ENCODE peak calls at places on chromosomes 5 and 9, in six cellular contexts. C is pancreas, L is fibroblast of the aortic adventitia, F is GM12865, M is lower leg skin, S is right lobe of liver. P is an unnamed sample.

GRCh38 chr5:33969572-33970452 is 14.7 kb downstream of the SLC45A2 start:
- DNase-seq in M (no peak), L (peak; percentile 80), C (peak; percentile 49), F (peak; percentile 65), S (no peak), P (peak; percentile 64)

GRCh38 chr5:151257731-151258715 is 5.0 kb downstream of the GM2A start:
- DNase-seq in M (peak; percentile 79), L (no peak), C (no peak), S (no peak), F (peak; percentile 81), P (no peak)

GRCh38 chr5:126864042-126864688 is 87.2 kb downstream of the LMNB1 start:
- DNase-seq in L (no peak), M (no peak), S (no peak), F (no peak), C (no peak), P (no peak)

GRCh38 chr5:175516933-175517823 is 38.8 kb downstream of the SFXN1 start:
- DNase-seq in S (no peak), F (no peak), L (no peak), M (no peak), C (no peak), P (no peak)

GRCh38 chr9:111896942-111897830 is 572 bp downstream of the UGCG start:
- DNase-seq in L (peak; percentile 55), S (peak; percentile 82), C (peak; percentile 83), M (peak; percentile 91), F (no peak), P (no peak)

GRCh38 chr5:32251864-32252458 is 60.8 kb downstream of the MTMR12 start:
- DNase-seq in M (no peak), S (no peak), C (no peak), F (no peak), L (no peak), P (no peak)

GRCh38 chr5:135095871-135096270 is 61.8 kb upstream of the PITX1 start:
- DNase-seq in L (no peak), S (no peak), M (peak; percentile 72), F (no peak), C (peak; percentile 30), P (no peak)

GRCh38 chr9:14156046-14156445 is 157.9 kb downstream of the NFIB start:
- DNase-seq in L (no peak), M (no peak), C (no peak), F (peak; percentile 46), S (no peak), P (no peak)

GRCh38 chr9:34589656-34590375 is at the start of gene CNTFR:
- DNase-seq in F (no peak), S (no peak), L (no peak), C (no peak), M (peak; percentile 88), P (no peak)

GRCh38 chr5:119322948-119323629 is 32.7 kb upstream of the TNFAIP8 start:
- DNase-seq in M (no peak), S (no peak), F (peak; percentile 66), L (peak; percentile 71), C (no peak), P (no peak)

GRCh38 chr5:42021923-42022322 is 96.8 kb downstream of the FBXO4 start:
- DNase-seq in M (no peak), S (no peak), F (peak; percentile 1), C (no peak), L (no peak), P (no peak)
- H3K4me3 ChIP-seq in M (no peak overlapping the region), S (no peak overlapping the region), F (no peak overlapping the region), C (no peak overlapping the region), L (no peak overlapping the region), P (no peak overlapping the region)

DNA sequence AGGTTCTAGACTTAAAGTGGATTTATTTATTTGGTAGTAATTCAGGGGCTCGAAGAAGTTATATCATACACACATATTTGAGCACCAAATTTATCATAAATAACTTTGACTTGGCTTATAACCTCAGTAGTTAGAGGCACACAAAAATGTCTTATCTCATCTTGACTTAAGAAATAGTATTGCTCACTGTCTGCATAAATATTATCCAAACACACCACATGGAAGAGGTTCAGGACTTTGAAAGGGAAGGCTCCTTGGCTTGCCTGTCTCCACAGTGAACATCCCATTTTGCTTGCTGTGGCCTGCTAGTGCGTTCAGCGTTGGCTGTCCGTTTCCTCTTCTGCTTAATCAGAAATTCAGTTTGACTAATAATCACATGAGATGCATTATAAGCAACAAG is 13.9 kb downstream of the GRXCR2 start:
- DNase-seq in S (no peak), L (peak; percentile 78), C (no peak), M (no peak), F (no peak), P (no peak)
- H3K4me3 ChIP-seq in S (no peak overlapping the region), L (no peak overlapping the region), C (no peak overlapping the region), M (no peak overlapping the region), F (no peak overlapping the region), P (no peak overlapping the region)

DNA sequence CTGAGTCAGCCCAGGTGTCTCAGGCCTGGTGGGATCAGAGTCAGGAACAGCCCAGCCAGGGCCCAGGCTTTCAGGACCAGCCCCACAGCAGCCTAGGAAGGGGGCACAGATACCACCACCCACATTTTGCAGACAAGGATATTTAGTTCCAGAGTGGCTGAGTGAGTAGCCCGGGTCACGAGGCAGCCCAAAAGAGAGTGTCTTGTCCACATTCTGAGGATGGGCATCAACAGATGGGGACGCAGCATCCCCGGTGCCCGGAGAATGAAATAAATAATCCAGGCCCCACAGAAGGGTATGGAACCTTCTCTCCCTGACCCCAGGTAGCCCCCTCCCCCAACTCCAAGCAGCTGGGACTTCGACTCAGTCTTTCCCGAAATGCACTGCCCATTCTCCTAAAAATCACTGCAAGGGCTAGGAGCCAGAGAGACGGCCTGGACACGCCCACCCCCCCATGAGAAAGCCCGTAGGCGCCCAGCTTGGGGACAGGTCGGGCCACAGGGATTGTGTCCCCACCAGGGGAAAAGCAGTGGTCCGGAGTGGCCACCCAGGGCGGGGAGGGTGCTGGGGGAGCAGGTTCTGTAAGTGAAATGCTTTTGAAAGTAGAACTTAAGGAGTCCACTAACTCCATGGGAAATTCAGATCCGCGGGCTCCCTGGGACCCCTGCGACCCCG is 6.9 kb downstream of the LHX3 start:
- DNase-seq in F (no peak), S (no peak), M (no peak), C (no peak), L (no peak), P (no peak)
- H3K4me3 ChIP-seq in F (no peak overlapping the region), S (no peak overlapping the region), M (no peak overlapping the region), C (no peak overlapping the region), L (no peak overlapping the region), P (no peak overlapping the region)

GRCh38 chr9:19162026-19162366 is 34.7 kb upstream of the PLIN2 start:
- DNase-seq in L (no peak), F (no peak), C (peak; percentile 13), M (no peak), S (no peak), P (no peak)

GRCh38 chr9:19160085-19160484 is 32.8 kb upstream of the PLIN2 start:
- DNase-seq in M (no peak), F (no peak), C (no peak), S (no peak), L (no peak), P (no peak)

GRCh38 chr9:19161257-19162025 is 34.1 kb upstream of the PLIN2 start:
- DNase-seq in L (peak; percentile 95), F (peak; percentile 60), C (peak; percentile 11), S (no peak), M (peak; percentile 92), P (peak; percentile 97)

DNA sequence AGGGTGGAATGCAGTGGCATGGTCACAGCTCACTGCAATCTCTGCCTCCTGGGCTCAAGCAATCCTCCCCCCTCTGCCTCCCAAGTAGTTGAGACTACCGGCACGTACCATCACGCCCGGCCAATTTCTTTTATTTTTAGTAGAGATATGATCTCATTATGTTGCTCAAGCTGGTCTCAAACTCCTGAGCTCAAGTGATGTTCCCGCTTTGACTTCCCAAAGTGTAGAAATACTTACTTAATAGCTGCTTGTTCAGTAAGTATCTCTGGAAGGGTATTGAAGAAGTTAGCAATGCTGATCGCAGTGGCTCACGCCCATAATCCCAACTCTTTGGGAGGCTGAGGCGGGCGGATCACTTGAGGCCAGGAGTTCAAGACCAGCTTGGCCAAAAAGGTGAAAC is 35.7 kb upstream of the PLIN2 start:
- DNase-seq in L (peak; percentile 72), S (no peak), C (peak; percentile 22), F (no peak), M (no peak), P (no peak)
- H3K4me3 ChIP-seq in L (no peak overlapping the region), S (no peak overlapping the region), C (no peak overlapping the region), F (no peak overlapping the region), M (no peak overlapping the region), P (no peak overlapping the region)